ENCODE peak calls at places on chromosomes 5 and 9, in four cellular contexts. B is PC-3, J is lower lobe of right lung, G is right cardiac atrium. Q is an unnamed sample.

GRCh38 chr5:135048286-135048685 is 14.3 kb upstream of the PITX1 start:
- ATAC-seq in J (no peak), G (no peak), B (no peak), Q (no peak)

GRCh38 chr5:30098940-30099339 is 1094.5 kb upstream of the CDH6 start:
- ATAC-seq in G (no peak), B (no peak), J (no peak), Q (no peak)

GRCh38 chr5:120510098-120510634 is 46.1 kb downstream of the PRR16 start:
- ATAC-seq in B (no peak), G (no peak), J (no peak), Q (no peak)

GRCh38 chr5:112165897-112166737 is 253.0 kb downstream of the EPB41L4A start:
- ATAC-seq in J (peak; percentile 32), G (no peak), B (peak; percentile 33), Q (no peak)

GRCh38 chr5:121691478-121691877 is 160.2 kb upstream of the FTMT start:
- ATAC-seq in B (no peak), J (peak; percentile 83), G (no peak), Q (no peak)

GRCh38 chr5:37823433-37824152 is 16.2 kb downstream of the GDNF start:
- ATAC-seq in G (peak; percentile 66), J (no peak), B (no peak), Q (peak; percentile 10)

GRCh38 chr5:32539981-32540380 is 45.4 kb upstream of the SUB1 start:
- ATAC-seq in G (no peak), J (no peak), B (no peak), Q (no peak)

GRCh38 chr5:16544607-16545374 is 72.0 kb downstream of the RETREG1 start:
- ATAC-seq in J (peak; percentile 75), B (no peak), G (peak; percentile 44), Q (no peak)

GRCh38 chr5:40404613-40405012 is 275.1 kb upstream of the PTGER4 start:
- ATAC-seq in B (no peak), G (no peak), J (peak; percentile 45), Q (no peak)

GRCh38 chr9:134962065-134962997 is 44.6 kb upstream of the FCN1 start:
- ATAC-seq in B (no peak), G (peak; percentile 18), J (no peak), Q (no peak)

GRCh38 chr5:155735388-155735787 is 591.6 kb upstream of the SGCD start:
- ATAC-seq in J (no peak), B (no peak), G (peak; percentile 44), Q (no peak)

GRCh38 chr5:142308358-142308757 is 16.5 kb downstream of the SPRY4 start:
- ATAC-seq in G (no peak), B (peak; percentile 16), J (no peak), Q (no peak)

GRCh38 chr9:130623466-130623865 is 40.9 kb upstream of the PRDM12 start:
- ATAC-seq in J (no peak), G (no peak), B (no peak), Q (no peak)

GRCh38 chr5:134893748-134894505 is 11.0 kb upstream of the PCBD2 start:
- ATAC-seq in G (no peak), B (no peak), J (no peak), Q (no peak)

GRCh38 chr5:142840591-142840990 is 70.4 kb downstream of the ARHGAP26 start:
- ATAC-seq in G (peak; percentile 53), B (no peak), J (peak; percentile 9), Q (peak; percentile 50)

GRCh38 chr5:150757087-150757649 is 1.6 kb downstream of the DCTN4 start:
- ATAC-seq in G (no peak), B (no peak), J (no peak), Q (no peak)

GRCh38 chr9:105330755-105331154 is 86.3 kb downstream of the SLC44A1 start:
- ATAC-seq in G (no peak), J (no peak), B (no peak), Q (no peak)

GRCh38 chr9:100086097-100086496 is 12.7 kb downstream of the ERP44 start:
- ATAC-seq in B (no peak), J (no peak), G (no peak), Q (no peak)

GRCh38 chr9:100082786-100083185 is 16.0 kb downstream of the ERP44 start:
- ATAC-seq in B (peak; percentile 60), J (no peak), G (no peak), Q (no peak)

GRCh38 chr9:100083448-100084144 is 15.2 kb downstream of the ERP44 start:
- ATAC-seq in B (peak; percentile 24), J (no peak), G (no peak), Q (no peak)

GRCh38 chr9:100084734-100085133 is 14.1 kb downstream of the ERP44 start:
- ATAC-seq in G (no peak), J (no peak), B (no peak), Q (no peak)

DNA sequence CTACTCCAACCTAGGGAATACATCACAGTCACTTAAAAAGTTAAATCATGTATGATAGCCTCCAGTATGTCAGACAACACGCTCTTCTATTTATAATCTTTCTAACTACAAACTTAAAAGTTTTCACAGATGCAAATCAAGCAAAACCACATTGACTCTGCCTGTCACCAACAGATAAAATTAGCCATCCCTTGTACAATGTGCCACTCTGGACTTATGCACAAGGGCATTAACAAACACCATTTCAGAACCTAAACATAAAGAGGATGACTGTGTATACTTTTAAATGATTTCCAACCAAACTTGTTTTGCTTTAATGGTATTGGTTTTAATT is 14.7 kb downstream of the ERP44 start:
- ATAC-seq in G (no peak), J (no peak), B (no peak), Q (no peak)
- H3K27ac ChIP-seq in G (no peak overlapping the region), J (no peak overlapping the region), B (no peak overlapping the region), Q (no peak overlapping the region)

DNA sequence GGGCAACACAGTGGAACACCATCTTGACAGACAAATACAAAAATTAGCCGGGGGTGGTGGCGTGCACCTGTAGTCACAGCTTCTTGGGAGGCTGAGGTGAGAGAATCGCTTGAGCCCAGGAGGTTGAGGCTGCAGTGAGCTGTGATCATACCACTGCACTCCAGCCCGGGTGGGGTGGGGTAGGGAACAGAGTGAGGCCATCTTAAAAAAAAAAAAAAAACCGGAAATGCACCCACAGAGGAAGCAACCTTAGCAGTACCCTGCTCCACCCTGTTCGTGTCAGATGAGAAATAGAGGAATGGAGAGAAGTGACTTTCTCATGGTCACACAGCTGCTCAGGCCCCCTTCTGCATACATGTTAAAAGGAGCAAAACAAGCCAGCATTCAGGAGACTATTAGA is 40.8 kb downstream of the CYFIP2 start:
- ATAC-seq in G (no peak), B (no peak), J (peak; percentile 15), Q (no peak)
- H3K27ac ChIP-seq in G (no peak overlapping the region), B (no peak overlapping the region), J (no peak overlapping the region), Q (no peak overlapping the region)

GRCh38 chr9:93187047-93187446 is 3.1 kb downstream of the WNK2 start:
- ATAC-seq in G (peak; percentile 46), J (no peak), B (no peak), Q (no peak)
- H3K27ac ChIP-seq in G (peak overlapping the region; percentile 92), J (no peak overlapping the region), B (no peak overlapping the region), Q (peak overlapping the region; percentile 88)

DNA sequence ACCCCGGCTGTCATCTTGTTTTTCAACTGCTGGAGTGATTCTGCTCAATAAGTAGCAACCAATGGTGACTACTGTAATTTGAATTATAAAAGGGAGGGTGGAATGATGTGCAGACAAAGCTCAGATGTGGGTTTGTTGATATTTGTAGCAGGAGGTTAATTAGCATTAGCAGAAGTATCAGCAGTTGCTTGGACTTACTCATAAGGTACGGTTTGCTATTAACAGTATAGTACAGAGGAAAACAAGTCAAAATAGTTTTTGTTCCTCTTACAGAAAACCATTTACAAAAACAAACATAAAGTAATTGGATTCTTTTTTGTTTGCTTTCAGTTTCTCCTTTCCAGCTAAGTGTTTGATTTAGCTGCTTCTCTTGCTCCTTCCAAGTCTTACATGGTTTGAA is 140.4 kb downstream of the TUSC1 start:
- ATAC-seq in J (peak; percentile 41), G (no peak), B (no peak), Q (no peak)
- H3K27ac ChIP-seq in J (no peak overlapping the region), G (no peak overlapping the region), B (no peak overlapping the region), Q (no peak overlapping the region)

GRCh38 chr9:79664375-79664825 is 92.6 kb downstream of the TLE4 start:
- ATAC-seq in J (no peak), G (no peak), B (peak; percentile 50), Q (no peak)
- H3K27ac ChIP-seq in J (no peak overlapping the region), G (no peak overlapping the region), B (no peak overlapping the region), Q (no peak overlapping the region)

DNA sequence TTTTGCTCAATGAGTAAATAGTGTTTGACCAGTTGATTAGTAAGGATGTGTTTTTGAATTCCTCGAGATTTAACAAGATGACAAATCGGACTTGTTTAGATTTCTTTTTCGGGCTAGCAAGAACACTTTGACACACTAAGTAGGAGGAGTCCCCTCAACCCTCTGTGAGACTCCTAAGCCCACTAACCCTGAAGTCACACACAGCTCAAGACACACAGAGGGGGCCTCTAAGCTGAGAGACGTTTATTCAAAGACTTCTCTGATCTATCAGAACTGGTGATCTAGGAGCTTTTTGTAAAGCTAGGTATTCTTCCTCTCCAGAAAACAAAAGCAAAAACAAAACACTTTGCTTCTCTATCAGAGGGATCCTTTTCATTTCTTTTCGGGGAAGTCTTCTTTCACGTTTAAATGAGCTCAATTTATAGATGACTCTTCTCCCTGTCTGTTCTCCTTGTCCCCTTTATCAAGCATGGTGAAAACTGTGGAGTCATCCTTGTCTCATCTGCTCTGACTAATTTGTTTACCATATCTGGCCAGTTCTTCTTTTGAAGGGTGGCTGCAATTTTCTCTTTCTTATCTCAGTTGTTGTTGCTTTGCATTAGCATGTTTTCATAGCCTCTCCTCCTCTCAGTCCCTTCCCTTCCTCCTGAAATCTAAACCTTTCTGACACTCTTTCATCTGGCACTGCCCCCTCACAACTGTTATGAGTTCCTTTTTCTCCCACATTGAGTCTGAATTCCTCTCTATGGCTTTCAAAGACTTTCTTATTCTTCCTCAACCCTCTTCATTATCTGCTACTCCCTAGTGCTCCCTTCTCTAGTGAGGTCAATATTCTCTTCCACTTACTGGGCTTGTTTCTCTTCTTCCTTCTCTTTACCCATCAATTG is 68.5 kb upstream of the RAI14 start:
- ATAC-seq in B (peak; percentile 6), J (no peak), G (no peak), Q (no peak)
- H3K27ac ChIP-seq in B (peak overlapping the region; percentile 99), J (no peak overlapping the region), G (no peak overlapping the region), Q (no peak overlapping the region)

GRCh38 chr5:147752033-147752432 is 30.5 kb downstream of the JAKMIP2 start:
- ATAC-seq in B (no peak), G (no peak), J (no peak), Q (no peak)
- H3K27ac ChIP-seq in B (no peak overlapping the region), G (no peak overlapping the region), J (no peak overlapping the region), Q (no peak overlapping the region)

GRCh38 chr5:61333351-61334223 is 1.5 kb downstream of the ZSWIM6 start:
- ATAC-seq in J (peak; percentile 0), B (no peak), G (no peak), Q (no peak)
- H3K27ac ChIP-seq in J (peak overlapping the region; percentile 88), B (no peak overlapping the region), G (peak overlapping the region; percentile 40), Q (peak overlapping the region; percentile 99)

Q was measured in gastroesophageal sphincter.